ENCODE peak calls at places on chromosomes 5 and 9, in nine cellular contexts. A, Q, I, K, W, F, C, R and X are unnamed samples.
A peak's percentile ranks its signal among the peaks of the same experiment; 100 is the strongest.

GRCh38 chr9:96100385-96100978 is 201.5 kb downstream of the HSD17B3 start:
- DNase-seq in I (no peak), W (no peak), A (no peak), Q (peak; percentile 47), K (no peak), F (no peak), R (no peak), C (peak; percentile 37), X (no peak)

GRCh38 chr5:26940981-26941380 is 97.4 kb downstream of the CDH9 start:
- DNase-seq in A (no peak), R (peak; percentile 37), I (peak; percentile 2), K (no peak), C (no peak), Q (no peak), F (no peak), W (no peak), X (no peak)

GRCh38 chr5:123285122-123286011 is 137.8 kb downstream of the CEP120 start:
- DNase-seq in W (no peak), F (no peak), Q (peak; percentile 82), R (peak; percentile 79), A (no peak), I (peak; percentile 32), C (peak; percentile 62), K (no peak), X (no peak)

GRCh38 chr5:116415182-116415581 is 159.4 kb downstream of the SEMA6A start:
- DNase-seq in C (no peak), K (no peak), Q (no peak), A (no peak), W (no peak), F (no peak), R (no peak), I (no peak), X (no peak)

GRCh38 chr5:23445573-23445972 is 61.8 kb upstream of the PRDM9 start:
- DNase-seq in R (peak; percentile 2), I (no peak), K (no peak), Q (no peak), A (no peak), W (no peak), F (no peak), C (peak; percentile 48), X (no peak)

GRCh38 chr5:56412601-56413379 is 179.7 kb upstream of the ANKRD55 start:
- DNase-seq in K (no peak), C (no peak), Q (no peak), F (peak; percentile 37), I (no peak), A (no peak), R (peak; percentile 50), W (no peak), X (no peak)

GRCh38 chr5:175728885-175729828 is 71.3 kb downstream of the HRH2 start:
- DNase-seq in F (no peak), Q (peak; percentile 63), C (peak; percentile 18), R (peak; percentile 14), I (no peak), A (no peak), K (no peak), W (peak; percentile 56), X (no peak)

GRCh38 chr5:173802670-173803165 is 85.4 kb upstream of the CPEB4 start:
- DNase-seq in A (no peak), K (peak; percentile 94), F (peak; percentile 46), R (peak; percentile 45), Q (peak; percentile 19), I (no peak), C (peak; percentile 82), W (no peak), X (no peak)

GRCh38 chr5:127089206-127089605 is 15.9 kb upstream of the C5orf63 start:
- DNase-seq in R (peak; percentile 63), Q (no peak), W (no peak), I (peak; percentile 12), K (no peak), C (no peak), A (no peak), F (no peak), X (no peak)

GRCh38 chr9:21941337-21941995 is 52.7 kb downstream of the CDKN2A start:
- DNase-seq in Q (no peak), R (no peak), W (no peak), K (no peak), I (no peak), F (no peak), A (no peak), C (no peak), X (no peak)

GRCh38 chr5:34789021-34789531 is 49.9 kb upstream of the TTC23L start:
- DNase-seq in C (peak; percentile 91), K (peak; percentile 29), Q (peak; percentile 69), I (peak; percentile 97), F (peak; percentile 17), A (no peak), W (no peak), R (peak; percentile 37), X (no peak)

GRCh38 chr9:85142461-85143401 is 473.2 kb downstream of the NTRK2 start:
- DNase-seq in R (peak; percentile 7), I (no peak), Q (peak; percentile 60), F (peak; percentile 55), K (peak; percentile 16), W (no peak), A (no peak), C (peak; percentile 36), X (no peak)

GRCh38 chr5:119355244-119355635 is 579 bp upstream of the TNFAIP8 start:
- DNase-seq in A (peak; percentile 21), W (no peak), Q (peak; percentile 88), I (no peak), C (no peak), K (no peak), R (no peak), F (no peak), X (peak; percentile 24)

GRCh38 chr9:37929441-37929895 is 25.5 kb upstream of the SLC25A51 start:
- DNase-seq in R (peak; percentile 88), K (no peak), F (no peak), I (peak; percentile 72), C (peak; percentile 65), A (no peak), W (no peak), Q (no peak), X (no peak)

GRCh38 chr9:88979791-88980190 is 11.5 kb upstream of the S1PR3 start:
- DNase-seq in A (no peak), I (no peak), W (no peak), K (no peak), R (no peak), F (no peak), Q (no peak), C (no peak), X (no peak)

GRCh38 chr9:96618209-96619108 is 1.2 kb downstream of the CDC14B start:
- DNase-seq in W (peak; percentile 42), A (no peak), R (peak; percentile 72), C (peak; percentile 58), K (peak; percentile 29), Q (peak; percentile 44), I (no peak), F (peak; percentile 74), X (no peak)

GRCh38 chr9:19230356-19231125 is at the start of gene DENND4C:
- DNase-seq in K (peak; percentile 87), F (peak; percentile 86), W (peak; percentile 79), Q (peak; percentile 94), A (peak; percentile 68), I (peak; percentile 72), C (peak; percentile 90), R (peak; percentile 86), X (peak; percentile 84)

GRCh38 chr9:19232117-19232829 is 1.8 kb downstream of the DENND4C start:
- DNase-seq in R (peak; percentile 25), C (no peak), F (no peak), K (no peak), A (no peak), W (no peak), Q (no peak), I (no peak), X (no peak)

GRCh38 chr9:19231126-19232035 is 888 bp downstream of the DENND4C start:
- DNase-seq in W (no peak), K (peak; percentile 20), A (no peak), I (peak; percentile 9), Q (peak; percentile 56), R (peak; percentile 40), F (no peak), C (no peak), X (no peak)

GRCh38 chr9:19233344-19233743 is 2.9 kb downstream of the DENND4C start:
- DNase-seq in R (no peak), W (no peak), Q (no peak), A (no peak), K (no peak), F (no peak), I (no peak), C (no peak), X (no peak)

GRCh38 chr9:19232830-19233194 is 2.3 kb downstream of the DENND4C start:
- DNase-seq in Q (no peak), R (no peak), K (no peak), F (no peak), A (no peak), I (peak; percentile 57), W (no peak), C (peak; percentile 61), X (peak; percentile 18)
- H3K4me3 ChIP-seq in Q (no peak overlapping the region), R (no peak overlapping the region), K (peak overlapping the region; percentile 82), F (peak overlapping the region; percentile 100), A (no peak overlapping the region), I (peak overlapping the region; percentile 77), W (peak overlapping the region; percentile 99), C (peak overlapping the region; percentile 75), X (peak overlapping the region; percentile 98)

GRCh38 chr9:99103909-99104458 is 929 bp upstream of the TGFBR1 start:
- DNase-seq in W (no peak), A (no peak), I (peak; percentile 32), C (peak; percentile 48), R (peak; percentile 43), F (no peak), K (peak; percentile 14), Q (no peak), X (no peak)
- H3K27ac ChIP-seq in W (peak overlapping the region; percentile 80), A (no peak overlapping the region), I (peak overlapping the region; percentile 83), C (no peak overlapping the region), R (peak overlapping the region; percentile 61), F (peak overlapping the region; percentile 86), K (peak overlapping the region; percentile 91), Q (no peak overlapping the region), X (peak overlapping the region; percentile 76)

DNA sequence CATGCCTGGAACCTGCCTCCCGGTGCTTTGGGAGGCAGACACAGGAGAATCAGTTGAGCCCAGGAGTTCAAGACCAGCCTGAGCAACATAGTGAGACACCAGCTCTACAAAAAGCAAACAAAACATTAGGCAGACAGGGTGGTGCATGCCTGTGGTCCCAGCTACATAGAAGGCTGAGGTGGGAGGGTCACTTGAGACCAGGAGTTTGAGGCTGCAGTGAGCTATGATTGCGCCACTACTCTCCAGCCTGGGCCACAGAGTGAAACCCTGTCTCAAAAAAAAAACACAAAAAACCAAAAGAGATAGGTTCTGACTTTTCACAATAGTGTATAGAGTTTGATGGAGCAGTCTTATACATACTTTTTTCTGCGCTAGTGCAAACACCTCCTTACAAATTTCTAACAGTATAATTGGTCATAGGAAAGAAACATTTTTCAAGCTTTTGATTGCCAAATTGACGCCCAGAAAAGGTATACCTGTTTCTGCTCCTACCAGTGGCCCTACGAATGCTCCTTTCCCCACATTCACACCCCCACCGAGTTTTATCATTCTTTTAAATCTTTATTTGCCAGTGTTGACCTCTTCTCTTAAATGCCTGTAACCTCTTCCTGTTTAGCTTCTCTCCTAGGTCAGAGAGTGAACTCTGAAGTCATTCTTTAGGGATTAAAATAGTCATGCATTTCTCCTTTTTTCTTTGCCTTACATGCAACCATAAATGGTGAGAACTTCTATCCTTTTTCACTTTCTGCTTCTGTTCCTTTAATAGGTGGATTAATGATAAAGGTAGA is 7.5 kb downstream of the DOCK8 start:
- DNase-seq in W (no peak), I (no peak), A (no peak), K (no peak), Q (peak; percentile 53), C (no peak), F (no peak), R (no peak), X (no peak)
- H3K4me3 ChIP-seq in W (no peak overlapping the region), I (no peak overlapping the region), A (no peak overlapping the region), K (no peak overlapping the region), Q (no peak overlapping the region), C (no peak overlapping the region), F (no peak overlapping the region), R (no peak overlapping the region), X (peak overlapping the region; percentile 34)

GRCh38 chr5:177591690-177592009 is 353 bp upstream of the TMED9 start:
- DNase-seq in R (no peak), Q (no peak), W (no peak), F (no peak), C (no peak), A (no peak), I (no peak), K (no peak), X (no peak)
- H3K27ac ChIP-seq in R (no peak overlapping the region), Q (no peak overlapping the region), W (no peak overlapping the region), F (peak overlapping the region; percentile 84), C (no peak overlapping the region), A (no peak overlapping the region), I (no peak overlapping the region), K (no peak overlapping the region), X (peak overlapping the region; percentile 73)